ENCODE peak calls at places on chromosomes 7 and 10, in six cellular contexts. M is tibial nerve, Z is GM23248, D is neuronal stem cell, J is neural progenitor cell, X is GM23338. K is an unnamed sample.

GRCh38 chr7:90455163-90456030 is 14.0 kb upstream of the PTTG1IP2 start:
- DNase-seq in M (no peak), Z (peak; percentile 70), D (peak; percentile 17), J (peak; percentile 50), X (peak; percentile 68), K (no peak)

GRCh38 chr7:2264158-2264557 is 22.1 kb downstream of the NUDT1 start:
- DNase-seq in M (no peak), Z (no peak), D (no peak), J (no peak), X (no peak), K (no peak)

GRCh38 chr10:88042162-88043100 is 179.0 kb downstream of the PTEN start:
- DNase-seq in M (no peak), Z (peak; percentile 24), D (no peak), J (peak; percentile 47), X (peak; percentile 32), K (no peak)

GRCh38 chr10:23075672-23076071 is 19.7 kb upstream of the MSRB2 start:
- DNase-seq in M (no peak), Z (peak; percentile 20), D (no peak), J (no peak), X (no peak), K (no peak)

GRCh38 chr7:46902463-46902862 is 679.4 kb downstream of the TNS3 start:
- DNase-seq in M (no peak), Z (no peak), D (no peak), J (no peak), X (no peak), K (no peak)

GRCh38 chr7:86926732-86927131 is 132.7 kb downstream of the ELAPOR2 start:
- DNase-seq in M (no peak), Z (peak; percentile 85), D (peak; percentile 33), J (peak; percentile 74), X (peak; percentile 79), K (no peak)

GRCh38 chr10:131946880-131947279 is 34.8 kb downstream of the BNIP3 start:
- DNase-seq in M (no peak), Z (no peak), D (no peak), J (no peak), X (no peak), K (no peak)

GRCh38 chr10:124010563-124011131 is 82.8 kb downstream of the CHST15 start:
- DNase-seq in M (no peak), Z (no peak), D (peak; percentile 49), J (peak; percentile 92), X (peak; percentile 99), K (no peak)

GRCh38 chr7:135109976-135110375 is 37.9 kb upstream of the TMEM140 start:
- DNase-seq in M (no peak), Z (no peak), D (no peak), J (no peak), X (no peak), K (no peak)

GRCh38 chr10:90321132-90321816 is 536.6 kb downstream of the HTR7 start:
- DNase-seq in M (no peak), Z (peak; percentile 12), D (no peak), J (no peak), X (no peak), K (no peak)

GRCh38 chr10:5983813-5984212 is 6.5 kb upstream of the IL15RA start:
- DNase-seq in M (no peak), Z (no peak), D (no peak), J (no peak), X (no peak), K (no peak)

GRCh38 chr10:131242007-131242406 is 69.5 kb downstream of the TCERG1L start:
- DNase-seq in M (no peak), Z (peak; percentile 4), D (peak; percentile 27), J (peak; percentile 77), X (peak; percentile 55), K (no peak)

GRCh38 chr10:69960606-69961167 is 92.0 kb upstream of the MACROH2A2 start:
- DNase-seq in M (no peak), Z (no peak), D (no peak), J (no peak), X (no peak), K (no peak)

GRCh38 chr7:80277434-80278427 is 143.1 kb downstream of the GNAI1 start:
- DNase-seq in M (no peak), Z (peak; percentile 49), D (no peak), J (no peak), X (peak; percentile 11), K (no peak)

GRCh38 chr10:46075869-46076268 is 29.8 kb upstream of the MSMB start:
- DNase-seq in M (no peak), Z (no peak), D (no peak), J (no peak), X (no peak), K (no peak)

GRCh38 chr10:46073564-46073963 is 27.5 kb upstream of the MSMB start:
- DNase-seq in M (no peak), Z (no peak), D (no peak), J (no peak), X (no peak), K (no peak)

GRCh38 chr10:46077616-46078268 is 31.7 kb upstream of the MSMB start:
- DNase-seq in M (no peak), Z (no peak), D (no peak), J (no peak), X (no peak), K (no peak)

GRCh38 chr10:46077141-46077554 is 31.1 kb upstream of the MSMB start:
- DNase-seq in M (no peak), Z (no peak), D (no peak), J (no peak), X (no peak), K (no peak)

GRCh38 chr10:46074547-46074946 is 28.5 kb upstream of the MSMB start:
- DNase-seq in M (no peak), Z (no peak), D (no peak), J (no peak), X (no peak), K (no peak)
- H3K27ac ChIP-seq in M (no peak overlapping the region), Z (no peak overlapping the region), D (no peak overlapping the region), J (no peak overlapping the region), X (no peak overlapping the region), K (no peak overlapping the region)

GRCh38 chr10:33556103-33556502 is 221.6 kb upstream of the NRP1 start:
- DNase-seq in M (no peak), Z (no peak), D (no peak), J (no peak), X (no peak), K (no peak)
- H3K27ac ChIP-seq in M (no peak overlapping the region), Z (no peak overlapping the region), D (no peak overlapping the region), J (no peak overlapping the region), X (no peak overlapping the region), K (no peak overlapping the region)

GRCh38 chr10:130171196-130171595 is 35.0 kb downstream of the GLRX3 start:
- DNase-seq in M (no peak), Z (no peak), D (no peak), J (no peak), X (no peak), K (no peak)

GRCh38 chr10:130177250-130177649 is 41.1 kb downstream of the GLRX3 start:
- DNase-seq in M (no peak), Z (no peak), D (no peak), J (no peak), X (no peak), K (no peak)

GRCh38 chr10:130179640-130180039 is 43.4 kb downstream of the GLRX3 start:
- DNase-seq in M (no peak), Z (peak; percentile 85), D (peak; percentile 42), J (peak; percentile 81), X (peak; percentile 90), K (no peak)

GRCh38 chr10:130174343-130174742 is 38.2 kb downstream of the GLRX3 start:
- DNase-seq in M (no peak), Z (no peak), D (no peak), J (no peak), X (no peak), K (no peak)

DNA sequence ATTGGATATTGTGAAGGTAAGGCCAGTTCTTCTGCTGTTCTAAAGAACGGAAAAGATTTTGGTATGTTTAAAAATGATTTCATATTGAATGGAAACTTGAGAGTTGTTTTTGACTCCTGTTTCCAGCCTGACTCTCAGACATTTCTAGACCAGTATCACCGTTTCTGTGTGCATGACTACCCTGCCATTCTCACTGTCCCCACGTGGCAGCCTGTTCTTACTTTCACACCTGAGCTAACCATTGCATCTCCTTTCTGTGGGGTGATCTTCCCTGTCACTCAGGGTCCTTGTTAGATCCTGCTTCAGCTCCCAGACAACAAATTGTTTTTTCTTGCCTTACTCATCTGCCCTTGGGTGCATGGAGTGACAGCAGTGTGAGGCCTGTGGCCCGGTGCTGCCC is 38.9 kb downstream of the GLRX3 start:
- DNase-seq in M (no peak), Z (no peak), D (no peak), J (no peak), X (no peak), K (no peak)
- H3K27ac ChIP-seq in M (no peak overlapping the region), Z (no peak overlapping the region), D (no peak overlapping the region), J (no peak overlapping the region), X (no peak overlapping the region), K (no peak overlapping the region)

GRCh38 chr7:155219947-155220769 is 77.5 kb upstream of the INSIG1 start:
- DNase-seq in M (no peak), Z (peak; percentile 65), D (no peak), J (peak; percentile 21), X (no peak), K (no peak)
- H3K27ac ChIP-seq in M (no peak overlapping the region), Z (no peak overlapping the region), D (no peak overlapping the region), J (no peak overlapping the region), X (no peak overlapping the region), K (no peak overlapping the region)

GRCh38 chr10:71623098-71623985 is 96.2 kb downstream of the C10orf105 start:
- DNase-seq in M (no peak), Z (peak; percentile 59), D (no peak), J (peak; percentile 64), X (peak; percentile 70), K (no peak)

GRCh38 chr10:71620642-71621041 is 98.9 kb downstream of the C10orf105 start:
- DNase-seq in M (no peak), Z (no peak), D (no peak), J (no peak), X (no peak), K (no peak)

GRCh38 chr10:71622656-71623055 is 96.9 kb downstream of the C10orf105 start:
- DNase-seq in M (no peak), Z (no peak), D (no peak), J (no peak), X (no peak), K (no peak)

GRCh38 chr10:71621783-71622526 is 97.6 kb downstream of the C10orf105 start:
- DNase-seq in M (no peak), Z (peak; percentile 71), D (no peak), J (peak; percentile 53), X (peak; percentile 57), K (no peak)

DNA sequence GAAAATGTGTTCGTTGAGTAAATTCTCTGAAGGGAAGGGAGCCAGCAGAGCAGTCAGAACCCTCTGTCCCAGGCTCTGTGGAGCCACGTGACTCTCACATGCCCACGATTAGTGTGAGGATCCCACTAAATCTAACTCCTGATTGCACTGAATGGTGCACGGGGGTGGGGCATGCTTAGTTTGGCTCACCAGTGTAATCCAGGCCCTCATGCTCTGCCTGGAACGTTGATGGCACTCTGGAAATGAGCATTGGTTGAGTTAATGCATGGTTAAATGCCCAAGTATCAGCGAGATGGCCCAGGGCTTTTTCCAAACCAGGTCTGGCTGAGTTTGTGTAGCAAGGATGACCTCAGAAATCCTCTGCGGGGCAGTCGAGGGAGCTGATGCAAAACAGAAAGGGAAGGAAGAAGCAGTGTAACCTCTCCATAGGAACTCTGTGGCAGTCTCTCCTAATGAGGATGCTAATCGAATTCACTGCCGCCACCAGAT is 98.3 kb downstream of the C10orf105 start:
- DNase-seq in M (peak; percentile 46), Z (peak; percentile 46), D (no peak), J (peak; percentile 72), X (peak; percentile 67), K (no peak)
- H3K27ac ChIP-seq in M (no peak overlapping the region), Z (no peak overlapping the region), D (peak overlapping the region; percentile 35), J (peak overlapping the region; percentile 42), X (peak overlapping the region; percentile 78), K (no peak overlapping the region)

GRCh38 chr7:112159346-112159745 is 46.9 kb downstream of the DOCK4 start:
- DNase-seq in M (no peak), Z (no peak), D (no peak), J (no peak), X (no peak), K (no peak)
- H3K27ac ChIP-seq in M (no peak overlapping the region), Z (no peak overlapping the region), D (no peak overlapping the region), J (no peak overlapping the region), X (no peak overlapping the region), K (no peak overlapping the region)